ENCODE peak calls at places on chromosomes 13 and 19, in four cellular contexts. Y is Daoy, P is heart right ventricle, H is GM04504. B is an unnamed sample.

GRCh38 chr13:73061478-73062275 is 2.9 kb downstream of the KLF5 start:
- DNase-seq in H (no peak), Y (no peak), P (no peak), B (no peak)

GRCh38 chr13:49305824-49306425 is 58.2 kb downstream of the CDADC1 start:
- DNase-seq in H (no peak), Y (no peak), P (no peak), B (no peak)

GRCh38 chr13:38637576-38637975 is 49.3 kb upstream of the FREM2 start:
- DNase-seq in H (no peak), P (no peak), Y (no peak), B (no peak)

GRCh38 chr19:55226788-55227187 is 1.8 kb downstream of the TMEM86B start:
- DNase-seq in P (no peak), H (no peak), Y (no peak), B (no peak)

GRCh38 chr13:21625366-21625765 is 21.4 kb upstream of the MICU2 start:
- DNase-seq in H (peak), P (no peak), Y (peak), B (no peak)

GRCh38 chr19:664913-665443 is 2.0 kb upstream of the RNF126 start:
- DNase-seq in H (no peak), Y (peak), P (peak), B (peak)

GRCh38 chr13:63501702-63502101 is 2086.1 kb upstream of the PCDH20 start:
- DNase-seq in Y (no peak), H (no peak), P (no peak), B (peak)

GRCh38 chr19:38799104-38799503 is 10.1 kb downstream of the LGALS7B start:
- DNase-seq in P (no peak), Y (no peak), H (no peak), B (no peak)

GRCh38 chr13:58181111-58181510 is 549.6 kb downstream of the PCDH17 start:
- DNase-seq in Y (no peak), H (no peak), P (no peak), B (no peak)

GRCh38 chr13:66138172-66138811 is 1091.8 kb downstream of the PCDH9 start:
- DNase-seq in P (no peak), Y (no peak), H (no peak), B (no peak)

GRCh38 chr19:17944301-17944700 is 11.5 kb downstream of the CCDC124 start:
- DNase-seq in P (no peak), Y (peak), H (peak), B (peak)

GRCh38 chr19:57888494-57889231 is at the start of gene ZNF814:
- DNase-seq in P (peak), Y (peak), H (peak), B (peak)